ENCODE peak calls at places on chromosomes 12 and 14, in ten cellular contexts. One of them, this sample, is unnamed.

GRCh38 chr12:70626180-70626579 is 11.0 kb downstream of the PTPRB start:
- DNase-seq in HCT116: no peak
- DNase-seq in adrenal gland: no peak
- DNase-seq in lower leg skin: no peak
- DNase-seq in heart left ventricle: no peak
- DNase-seq in GM12878: no peak
- DNase-seq in Peyer's patch: no peak
- DNase-seq in A549: no peak
- DNase-seq in esophagus squamous epithelium: no peak
- DNase-seq in tibial nerve: no peak
- DNase-seq in this sample: no peak

GRCh38 chr12:1013618-1014489 is 22.8 kb downstream of the ERC1 start:
- DNase-seq in HCT116: peak
- DNase-seq in adrenal gland: peak
- DNase-seq in lower leg skin: no peak
- DNase-seq in heart left ventricle: no peak
- DNase-seq in GM12878: no peak
- DNase-seq in Peyer's patch: no peak
- DNase-seq in A549: peak
- DNase-seq in esophagus squamous epithelium: no peak
- DNase-seq in tibial nerve: no peak
- DNase-seq in this sample: no peak

GRCh38 chr12:3962661-3963483 is 89.7 kb upstream of the PARP11 start:
- DNase-seq in HCT116: no peak
- DNase-seq in adrenal gland: peak
- DNase-seq in lower leg skin: peak
- DNase-seq in heart left ventricle: no peak
- DNase-seq in GM12878: no peak
- DNase-seq in Peyer's patch: no peak
- DNase-seq in A549: no peak
- DNase-seq in esophagus squamous epithelium: no peak
- DNase-seq in tibial nerve: no peak
- DNase-seq in this sample: no peak

GRCh38 chr14:56338674-56339073 is 220.5 kb downstream of the PELI2 start:
- DNase-seq in HCT116: no peak
- DNase-seq in adrenal gland: no peak
- DNase-seq in lower leg skin: no peak
- DNase-seq in heart left ventricle: no peak
- DNase-seq in GM12878: no peak
- DNase-seq in Peyer's patch: no peak
- DNase-seq in A549: no peak
- DNase-seq in esophagus squamous epithelium: no peak
- DNase-seq in tibial nerve: no peak
- DNase-seq in this sample: no peak

GRCh38 chr12:104605685-104606084 is 148.9 kb downstream of the CHST11 start:
- DNase-seq in HCT116: no peak
- DNase-seq in adrenal gland: peak
- DNase-seq in lower leg skin: peak
- DNase-seq in heart left ventricle: peak
- DNase-seq in GM12878: no peak
- DNase-seq in Peyer's patch: no peak
- DNase-seq in A549: peak
- DNase-seq in esophagus squamous epithelium: no peak
- DNase-seq in tibial nerve: peak
- DNase-seq in this sample: peak

GRCh38 chr12:40137252-40137651 is 31.4 kb upstream of the SLC2A13 start:
- DNase-seq in HCT116: no peak
- DNase-seq in adrenal gland: no peak
- DNase-seq in lower leg skin: no peak
- DNase-seq in heart left ventricle: no peak
- DNase-seq in GM12878: no peak
- DNase-seq in Peyer's patch: no peak
- DNase-seq in A549: no peak
- DNase-seq in esophagus squamous epithelium: no peak
- DNase-seq in tibial nerve: no peak
- DNase-seq in this sample: no peak

GRCh38 chr14:59187802-59188460 is 536 bp upstream of the DAAM1 start:
- DNase-seq in HCT116: no peak
- DNase-seq in adrenal gland: peak
- DNase-seq in lower leg skin: peak
- DNase-seq in heart left ventricle: peak
- DNase-seq in GM12878: no peak
- DNase-seq in Peyer's patch: peak
- DNase-seq in A549: peak
- DNase-seq in esophagus squamous epithelium: no peak
- DNase-seq in tibial nerve: peak
- DNase-seq in this sample: peak

GRCh38 chr12:18340796-18341195 is 79.5 kb downstream of the PIK3C2G start:
- DNase-seq in HCT116: no peak
- DNase-seq in adrenal gland: no peak
- DNase-seq in lower leg skin: no peak
- DNase-seq in heart left ventricle: no peak
- DNase-seq in GM12878: no peak
- DNase-seq in Peyer's patch: no peak
- DNase-seq in A549: no peak
- DNase-seq in esophagus squamous epithelium: no peak
- DNase-seq in tibial nerve: no peak
- DNase-seq in this sample: no peak

GRCh38 chr14:84237881-84238280 is 1292.1 kb upstream of the FLRT2 start:
- DNase-seq in HCT116: no peak
- DNase-seq in adrenal gland: no peak
- DNase-seq in lower leg skin: no peak
- DNase-seq in heart left ventricle: no peak
- DNase-seq in GM12878: no peak
- DNase-seq in Peyer's patch: no peak
- DNase-seq in A549: no peak
- DNase-seq in esophagus squamous epithelium: no peak
- DNase-seq in tibial nerve: no peak
- DNase-seq in this sample: no peak

GRCh38 chr12:43551971-43552559 is at the start of gene ADAMTS20:
- DNase-seq in HCT116: no peak
- DNase-seq in adrenal gland: no peak
- DNase-seq in lower leg skin: no peak
- DNase-seq in heart left ventricle: no peak
- DNase-seq in GM12878: no peak
- DNase-seq in Peyer's patch: no peak
- DNase-seq in A549: no peak
- DNase-seq in esophagus squamous epithelium: no peak
- DNase-seq in tibial nerve: no peak
- DNase-seq in this sample: no peak

GRCh38 chr14:50116221-50116956 is at the start of gene VCPKMT:
- DNase-seq in HCT116: peak
- DNase-seq in adrenal gland: peak
- DNase-seq in lower leg skin: peak
- DNase-seq in heart left ventricle: peak
- DNase-seq in GM12878: peak
- DNase-seq in Peyer's patch: peak
- DNase-seq in A549: peak
- DNase-seq in esophagus squamous epithelium: peak
- DNase-seq in tibial nerve: peak
- DNase-seq in this sample: peak

DNA sequence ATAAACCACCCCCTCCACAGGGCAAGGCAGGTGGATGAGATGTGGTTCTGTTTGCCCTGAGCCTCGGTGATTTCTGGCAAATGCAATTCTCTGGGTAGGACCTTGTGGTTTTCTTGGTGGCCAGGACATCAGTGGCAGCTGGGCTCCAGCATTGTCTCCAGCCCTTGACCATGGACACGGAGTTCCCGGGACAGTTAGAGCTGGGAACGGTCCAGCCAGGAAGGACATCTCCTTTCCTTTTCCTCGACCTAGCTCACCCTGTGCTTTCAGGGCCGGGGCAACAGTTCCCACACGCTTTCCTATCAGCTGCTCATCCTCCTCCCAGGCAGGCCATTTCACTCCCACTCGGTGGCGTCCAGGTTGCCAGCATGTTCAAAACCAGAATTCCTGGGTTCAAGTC is 9.2 kb downstream of the SERPINA4 start:
- DNase-seq in HCT116: no peak
- DNase-seq in adrenal gland: no peak
- DNase-seq in lower leg skin: peak
- DNase-seq in heart left ventricle: no peak
- DNase-seq in GM12878: no peak
- DNase-seq in Peyer's patch: no peak
- DNase-seq in A549: no peak
- DNase-seq in esophagus squamous epithelium: no peak
- DNase-seq in tibial nerve: no peak
- DNase-seq in this sample: no peak
- TF ChIP-seq CTCF in HCT116: no peak
- TF ChIP-seq CTCF in adrenal gland: no peak
- TF ChIP-seq CTCF in lower leg skin: no peak
- TF ChIP-seq CTCF in heart left ventricle: no peak
- TF ChIP-seq CTCF in GM12878: no peak
- TF ChIP-seq CTCF in Peyer's patch: no peak
- TF ChIP-seq CTCF in A549: no peak
- TF ChIP-seq CTCF in esophagus squamous epithelium: no peak
- TF ChIP-seq CTCF in tibial nerve: no peak
- TF ChIP-seq CTCF in this sample: no peak

DNA sequence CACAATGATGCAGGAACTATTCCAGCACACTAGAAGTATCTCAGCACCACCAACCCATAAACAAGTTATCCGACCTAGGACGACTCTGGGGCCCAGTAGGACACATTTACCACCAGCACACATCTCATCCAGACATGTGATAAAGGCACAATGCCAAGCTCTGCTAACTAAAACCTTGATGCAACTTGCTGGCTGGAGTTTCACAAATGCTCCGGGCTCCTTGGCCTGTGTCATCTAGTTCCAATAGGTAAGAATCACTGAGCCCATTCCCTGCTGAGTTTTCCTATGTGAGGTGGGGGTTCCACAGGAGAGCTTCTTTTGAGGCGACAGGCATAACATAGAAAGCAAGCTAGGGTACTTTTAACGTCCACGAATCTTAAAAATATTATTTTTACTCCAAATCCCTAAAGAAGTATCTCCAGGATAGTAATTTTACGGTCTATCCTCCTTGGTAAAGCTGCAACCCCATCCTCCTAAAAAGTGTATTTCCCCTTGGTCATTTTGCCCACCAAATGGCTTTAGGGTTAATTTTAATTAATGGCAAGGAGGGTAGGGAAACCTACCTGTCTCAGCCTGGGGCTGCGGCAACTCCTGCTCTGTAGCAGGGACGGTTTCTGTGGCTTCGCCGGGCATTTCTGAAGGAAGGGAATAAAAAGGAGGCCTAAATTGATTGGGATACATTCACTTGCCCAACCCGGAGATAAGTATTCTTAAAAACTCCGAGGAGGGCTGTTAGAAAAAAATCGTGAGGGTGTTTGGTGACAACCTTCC is 1.0 kb downstream of the NACA start:
- DNase-seq in HCT116: no peak
- DNase-seq in adrenal gland: peak
- DNase-seq in lower leg skin: peak
- DNase-seq in heart left ventricle: peak
- DNase-seq in GM12878: no peak
- DNase-seq in Peyer's patch: no peak
- DNase-seq in A549: peak
- DNase-seq in esophagus squamous epithelium: no peak
- DNase-seq in tibial nerve: peak
- DNase-seq in this sample: peak
- TF ChIP-seq POLR2A in HCT116: no peak
- TF ChIP-seq POLR2A in adrenal gland: peak
- TF ChIP-seq POLR2A in lower leg skin: no peak
- TF ChIP-seq POLR2A in heart left ventricle: no peak
- TF ChIP-seq POLR2A in GM12878: no peak
- TF ChIP-seq POLR2A in Peyer's patch: no peak
- TF ChIP-seq POLR2A in A549: no peak
- TF ChIP-seq POLR2A in esophagus squamous epithelium: peak
- TF ChIP-seq POLR2A in tibial nerve: no peak
- TF ChIP-seq POLR2A in this sample: no peak

GRCh38 chr14:89219056-89219455 is 198.0 kb downstream of the FOXN3 start:
- DNase-seq in HCT116: no peak
- DNase-seq in adrenal gland: no peak
- DNase-seq in lower leg skin: no peak
- DNase-seq in heart left ventricle: no peak
- DNase-seq in GM12878: no peak
- DNase-seq in Peyer's patch: no peak
- DNase-seq in A549: no peak
- DNase-seq in esophagus squamous epithelium: no peak
- DNase-seq in tibial nerve: no peak
- DNase-seq in this sample: no peak

GRCh38 chr14:89212386-89213235 is 204.4 kb downstream of the FOXN3 start:
- DNase-seq in HCT116: no peak
- DNase-seq in adrenal gland: no peak
- DNase-seq in lower leg skin: no peak
- DNase-seq in heart left ventricle: no peak
- DNase-seq in GM12878: no peak
- DNase-seq in Peyer's patch: no peak
- DNase-seq in A549: no peak
- DNase-seq in esophagus squamous epithelium: no peak
- DNase-seq in tibial nerve: no peak
- DNase-seq in this sample: no peak

GRCh38 chr14:89217876-89218275 is 199.2 kb downstream of the FOXN3 start:
- DNase-seq in HCT116: no peak
- DNase-seq in adrenal gland: no peak
- DNase-seq in lower leg skin: no peak
- DNase-seq in heart left ventricle: no peak
- DNase-seq in GM12878: no peak
- DNase-seq in Peyer's patch: no peak
- DNase-seq in A549: no peak
- DNase-seq in esophagus squamous epithelium: no peak
- DNase-seq in tibial nerve: no peak
- DNase-seq in this sample: peak

GRCh38 chr14:89215166-89215940 is 201.7 kb downstream of the FOXN3 start:
- DNase-seq in HCT116: no peak
- DNase-seq in adrenal gland: no peak
- DNase-seq in lower leg skin: no peak
- DNase-seq in heart left ventricle: no peak
- DNase-seq in GM12878: no peak
- DNase-seq in Peyer's patch: no peak
- DNase-seq in A549: no peak
- DNase-seq in esophagus squamous epithelium: no peak
- DNase-seq in tibial nerve: no peak
- DNase-seq in this sample: no peak

GRCh38 chr14:89214221-89214965 is 202.6 kb downstream of the FOXN3 start:
- DNase-seq in HCT116: no peak
- DNase-seq in adrenal gland: no peak
- DNase-seq in lower leg skin: peak
- DNase-seq in heart left ventricle: peak
- DNase-seq in GM12878: no peak
- DNase-seq in Peyer's patch: peak
- DNase-seq in A549: peak
- DNase-seq in esophagus squamous epithelium: no peak
- DNase-seq in tibial nerve: no peak
- DNase-seq in this sample: no peak
- TF ChIP-seq CTCF in HCT116: no peak
- TF ChIP-seq CTCF in adrenal gland: no peak
- TF ChIP-seq CTCF in lower leg skin: no peak
- TF ChIP-seq CTCF in heart left ventricle: peak
- TF ChIP-seq CTCF in GM12878: no peak
- TF ChIP-seq CTCF in Peyer's patch: no peak
- TF ChIP-seq CTCF in A549: no peak
- TF ChIP-seq CTCF in esophagus squamous epithelium: peak
- TF ChIP-seq CTCF in tibial nerve: no peak
- TF ChIP-seq CTCF in this sample: no peak

DNA sequence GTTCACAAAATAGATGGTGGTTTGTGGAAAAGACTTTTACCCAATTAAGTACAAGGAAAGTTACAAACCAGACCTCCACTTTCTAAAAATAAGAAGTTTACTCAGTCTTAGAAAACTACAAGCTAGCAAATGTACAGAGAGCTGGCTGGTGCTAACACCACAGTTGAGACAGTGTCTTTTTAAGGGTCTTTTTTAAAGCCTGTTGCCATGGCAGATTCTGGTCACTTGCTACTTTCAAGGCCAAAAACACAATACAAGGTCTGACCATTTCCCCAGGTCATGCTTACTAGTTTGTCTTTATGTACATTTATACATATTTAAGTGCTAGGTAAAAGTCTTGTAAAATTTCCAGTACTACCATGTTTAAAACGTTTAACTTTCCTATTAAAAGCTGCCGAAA is 2.4 kb downstream of the BTG1 start:
- DNase-seq in HCT116: no peak
- DNase-seq in adrenal gland: no peak
- DNase-seq in lower leg skin: no peak
- DNase-seq in heart left ventricle: no peak
- DNase-seq in GM12878: no peak
- DNase-seq in Peyer's patch: no peak
- DNase-seq in A549: no peak
- DNase-seq in esophagus squamous epithelium: no peak
- DNase-seq in tibial nerve: no peak
- DNase-seq in this sample: no peak
- TF ChIP-seq POLR2A in HCT116: no peak
- TF ChIP-seq POLR2A in adrenal gland: no peak
- TF ChIP-seq POLR2A in lower leg skin: no peak
- TF ChIP-seq POLR2A in heart left ventricle: no peak
- TF ChIP-seq POLR2A in GM12878: peak
- TF ChIP-seq POLR2A in Peyer's patch: no peak
- TF ChIP-seq POLR2A in A549: no peak
- TF ChIP-seq POLR2A in esophagus squamous epithelium: peak
- TF ChIP-seq POLR2A in tibial nerve: no peak
- TF ChIP-seq POLR2A in this sample: no peak